ENCODE peak calls at places on chromosomes 1 and 21, in four cellular contexts. O is CD4-positive, alpha-beta memory T cell; L is lower lobe of right lung; W is GM23248. G is an unnamed sample.

GRCh38 chr1:41330588-41331545 is 30.4 kb upstream of the FOXO6 start:
- DNase-seq in O (no peak), L (no peak), W (no peak), G (no peak)

GRCh38 chr1:38228718-38229117 is 182.1 kb upstream of the POU3F1 start:
- DNase-seq in O (no peak), L (no peak), W (no peak), G (no peak)

GRCh38 chr1:208438262-208438661 is 194.1 kb upstream of the PLXNA2 start:
- DNase-seq in O (no peak), L (no peak), W (peak), G (no peak)

GRCh38 chr1:178931843-178932551 is 61.1 kb upstream of the ANGPTL1 start:
- DNase-seq in O (no peak), L (peak), W (peak), G (no peak)

GRCh38 chr1:13764533-13764932 is 64.5 kb downstream of the PRDM2 start:
- DNase-seq in O (no peak), L (no peak), W (peak), G (no peak)

GRCh38 chr1:113307771-113308451 is 82.4 kb upstream of the MAGI3 start:
- DNase-seq in O (no peak), L (no peak), W (peak), G (no peak)

GRCh38 chr1:3125546-3126368 is 56.8 kb downstream of the PRDM16 start:
- DNase-seq in O (no peak), L (no peak), W (no peak), G (no peak)

GRCh38 chr1:25890249-25891034 is 14.9 kb upstream of the PAQR7 start:
- DNase-seq in O (no peak), L (no peak), W (peak), G (no peak)

GRCh38 chr1:58358311-58358710 is 188.2 kb downstream of the OMA1 start:
- DNase-seq in O (no peak), L (no peak), W (peak), G (no peak)

GRCh38 chr1:7341145-7341900 is 429.8 kb upstream of the VAMP3 start:
- DNase-seq in O (no peak), L (no peak), W (peak), G (no peak)

GRCh38 chr1:87051965-87052364 is 137.5 kb downstream of the HS2ST1 start:
- DNase-seq in O (no peak), L (no peak), W (no peak), G (no peak)

GRCh38 chr21:32193066-32193465 is 85.8 kb downstream of the MIS18A start:
- DNase-seq in O (no peak), L (no peak), W (no peak), G (no peak)

GRCh38 chr1:3114846-3115245 is 45.8 kb downstream of the PRDM16 start:
- DNase-seq in O (no peak), L (no peak), W (no peak), G (no peak)

GRCh38 chr1:97827887-97828286 is 92.9 kb downstream of the DPYD start:
- DNase-seq in O (no peak), L (no peak), W (no peak), G (no peak)

GRCh38 chr1:167474191-167474641 is 44.1 kb downstream of the CD247 start:
- DNase-seq in O (peak), L (no peak), W (no peak), G (no peak)

GRCh38 chr1:220487297-220487820 is 40.6 kb upstream of the MARK1 start:
- DNase-seq in O (no peak), L (no peak), W (peak), G (no peak)

GRCh38 chr1:181488884-181489283 is 5.6 kb downstream of the CACNA1E start:
- DNase-seq in O (no peak), L (no peak), W (no peak), G (no peak)
- H3K27ac ChIP-seq in O (no peak), L (no peak), W (no peak), G (no peak)

DNA sequence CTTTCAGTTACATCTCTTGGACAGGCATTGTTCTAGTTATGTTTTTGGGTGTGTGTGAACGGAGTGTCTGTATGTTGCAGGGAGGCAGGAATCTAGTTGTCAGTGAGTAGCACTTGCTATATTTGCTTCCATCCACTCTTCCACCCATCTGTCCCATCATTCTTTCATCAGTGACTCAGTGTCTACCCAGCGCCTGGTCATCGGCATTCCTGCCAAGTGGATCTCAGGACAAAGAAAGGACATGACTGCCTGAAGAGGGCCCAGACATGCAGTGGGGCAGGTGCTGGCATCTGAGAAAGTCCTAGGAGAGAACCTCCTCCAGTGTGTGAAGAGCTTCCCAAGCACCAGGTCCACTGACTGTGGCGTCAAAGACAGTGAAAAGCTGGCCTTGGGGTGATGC is 27.3 kb upstream of the MAGOH start:
- DNase-seq in O (no peak), L (no peak), W (peak), G (no peak)
- H3K27ac ChIP-seq in O (no peak), L (no peak), W (no peak), G (no peak)

DNA sequence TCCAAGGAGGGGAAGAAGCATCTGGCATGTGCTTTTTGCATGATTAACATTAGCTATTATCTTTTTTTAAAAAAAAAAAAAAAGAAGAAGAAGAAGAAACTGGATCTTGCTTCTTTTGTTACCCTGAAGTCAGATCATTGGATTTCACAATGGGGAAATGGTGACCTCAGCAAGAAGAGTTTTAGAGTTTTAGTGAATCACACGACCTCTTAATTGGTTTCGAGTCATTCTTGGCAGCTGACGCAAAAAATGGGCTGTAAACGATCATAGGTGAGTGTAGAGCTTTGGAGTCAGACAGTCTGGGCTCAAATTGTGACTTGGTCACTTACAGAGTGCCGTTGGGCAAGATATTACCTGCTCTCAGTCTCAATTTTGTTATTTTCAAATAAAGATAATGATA is 33.3 kb upstream of the PGBD5 start:
- DNase-seq in O (no peak), L (no peak), W (peak), G (no peak)
- H3K27ac ChIP-seq in O (no peak), L (no peak), W (peak), G (no peak)

GRCh38 chr1:226001852-226002666 is 2.9 kb upstream of the SDE2 start:
- DNase-seq in O (peak), L (peak), W (peak), G (peak)

GRCh38 chr1:225999912-226000337 is 782 bp upstream of the SDE2 start:
- DNase-seq in O (peak), L (no peak), W (peak), G (no peak)

GRCh38 chr1:225999227-225999911 is at the start of gene SDE2:
- DNase-seq in O (peak), L (peak), W (peak), G (peak)

GRCh38 chr1:226002667-226003501 is 3.7 kb upstream of the SDE2 start:
- DNase-seq in O (no peak), L (peak), W (peak), G (no peak)

DNA sequence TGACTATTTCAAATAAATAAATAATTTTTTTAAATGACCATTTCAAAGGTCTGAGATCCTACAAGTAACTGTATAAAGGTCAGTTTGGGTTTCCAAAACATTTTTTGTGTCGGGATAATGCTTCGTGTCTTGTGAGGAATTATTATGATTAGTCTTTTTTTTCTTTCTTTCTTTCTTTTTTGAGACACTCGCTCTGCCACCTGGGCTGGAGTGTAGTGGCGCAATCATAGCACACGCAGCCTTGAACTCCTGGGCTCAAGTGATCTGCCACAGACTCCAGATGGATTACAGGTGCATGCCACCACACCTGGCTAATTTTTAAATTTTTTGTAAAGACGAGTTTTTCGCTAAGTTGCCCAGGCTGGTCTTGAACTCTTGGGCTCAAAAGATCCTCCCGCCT is 1.9 kb upstream of the SDE2 start:
- DNase-seq in O (no peak), L (no peak), W (no peak), G (no peak)
- H3K27ac ChIP-seq in O (no peak), L (peak), W (no peak), G (no peak)

DNA sequence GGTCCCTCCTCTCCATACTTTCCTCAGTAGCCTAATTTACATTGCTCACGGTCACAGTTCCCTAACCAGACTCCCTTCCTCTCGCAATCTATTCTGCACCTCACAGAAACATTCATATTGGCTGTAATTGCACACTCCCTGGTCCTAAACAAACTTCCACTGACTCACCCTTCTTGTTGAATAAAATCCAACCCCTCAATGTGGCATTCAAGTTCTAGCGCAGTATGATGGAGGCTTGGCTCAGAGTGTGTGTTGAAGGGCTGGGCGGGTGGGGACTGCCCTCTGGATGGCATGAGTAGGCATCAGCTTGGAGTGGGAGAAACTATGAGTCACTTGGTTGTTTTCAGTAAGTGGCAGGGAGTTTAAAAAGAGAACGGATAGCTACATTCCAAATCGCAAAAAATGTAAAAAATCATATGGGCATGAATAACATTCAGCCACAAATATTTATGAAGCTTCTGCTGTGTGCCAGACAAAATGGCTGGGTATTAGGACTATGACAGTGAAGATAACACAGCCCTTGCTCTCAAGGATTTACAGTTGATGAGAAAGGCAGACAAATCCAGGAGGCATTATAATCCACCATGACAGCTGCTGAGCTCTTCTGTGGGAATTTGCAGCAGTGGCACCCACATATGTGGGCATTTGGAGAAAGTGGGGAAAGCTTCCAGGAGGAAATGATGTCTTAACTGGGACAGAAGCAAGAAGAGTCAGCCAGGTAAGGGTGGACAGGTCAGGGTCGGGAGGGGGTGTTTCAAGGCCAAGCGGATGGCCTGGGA is 42.2 kb upstream of the LYST start:
- DNase-seq in O (no peak), L (no peak), W (peak), G (no peak)
- H3K27ac ChIP-seq in O (no peak), L (peak), W (peak), G (no peak)

GRCh38 chr1:202571719-202572339 is 138.4 kb downstream of the SYT2 start:
- DNase-seq in O (peak), L (no peak), W (peak), G (peak)

GRCh38 chr1:202567747-202568146 is 142.5 kb downstream of the SYT2 start:
- DNase-seq in O (no peak), L (no peak), W (peak), G (no peak)

GRCh38 chr1:202565890-202566289 is 144.4 kb downstream of the SYT2 start:
- DNase-seq in O (no peak), L (no peak), W (no peak), G (no peak)

GRCh38 chr1:202569393-202570322 is 140.6 kb downstream of the SYT2 start:
- DNase-seq in O (no peak), L (no peak), W (peak), G (no peak)

GRCh38 chr1:202568466-202569196 is 141.6 kb downstream of the SYT2 start:
- DNase-seq in O (no peak), L (no peak), W (peak), G (no peak)
- H3K27ac ChIP-seq in O (no peak), L (peak), W (peak), G (peak)

DNA sequence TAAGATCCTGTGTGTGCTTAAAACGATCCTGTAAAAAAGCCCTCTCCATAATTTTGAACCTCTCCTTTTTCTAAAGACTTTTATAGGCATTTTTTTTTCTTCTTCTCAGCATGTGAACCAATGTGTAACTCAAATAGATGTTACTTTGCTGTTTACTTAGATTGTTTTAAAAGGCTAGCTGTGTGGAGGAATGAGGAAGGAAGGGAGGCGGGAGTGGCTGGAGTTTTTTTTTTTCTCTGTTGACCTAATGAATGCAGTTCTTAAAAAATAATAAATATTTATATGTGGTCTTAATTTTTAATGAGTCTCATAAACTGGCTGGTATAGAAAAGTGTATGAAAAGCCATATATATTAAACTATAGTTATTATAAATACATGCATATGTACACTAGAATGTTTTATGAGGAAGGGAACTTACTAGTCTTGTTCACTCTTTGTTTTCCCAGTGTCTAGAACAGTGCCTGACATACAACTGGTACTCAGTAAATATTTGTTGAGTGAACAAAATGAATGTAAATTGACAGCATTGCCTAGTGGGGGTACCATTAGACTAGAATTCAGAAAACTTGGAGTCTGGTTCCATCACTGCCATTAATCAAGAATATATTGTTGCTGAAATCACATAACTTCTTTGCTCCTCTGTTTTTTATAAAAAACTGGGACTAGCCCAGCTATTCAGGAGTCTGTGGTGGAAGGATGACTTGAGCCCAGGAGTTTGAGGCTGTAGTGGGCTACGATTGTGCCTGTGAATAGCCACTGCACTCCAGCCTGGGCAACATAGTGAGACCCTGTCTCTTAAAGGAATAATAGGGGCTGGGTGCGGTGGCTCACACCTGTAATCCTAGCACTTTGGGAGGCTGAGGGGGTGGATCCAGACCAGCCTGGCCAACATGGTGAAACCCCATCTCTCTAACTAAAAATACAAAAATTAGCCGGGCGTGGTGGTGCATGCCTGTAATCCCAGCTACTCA is 51.0 kb downstream of the NFIA start:
- DNase-seq in O (no peak), L (no peak), W (no peak), G (no peak)
- H3K27ac ChIP-seq in O (no peak), L (peak), W (no peak), G (peak)

DNA sequence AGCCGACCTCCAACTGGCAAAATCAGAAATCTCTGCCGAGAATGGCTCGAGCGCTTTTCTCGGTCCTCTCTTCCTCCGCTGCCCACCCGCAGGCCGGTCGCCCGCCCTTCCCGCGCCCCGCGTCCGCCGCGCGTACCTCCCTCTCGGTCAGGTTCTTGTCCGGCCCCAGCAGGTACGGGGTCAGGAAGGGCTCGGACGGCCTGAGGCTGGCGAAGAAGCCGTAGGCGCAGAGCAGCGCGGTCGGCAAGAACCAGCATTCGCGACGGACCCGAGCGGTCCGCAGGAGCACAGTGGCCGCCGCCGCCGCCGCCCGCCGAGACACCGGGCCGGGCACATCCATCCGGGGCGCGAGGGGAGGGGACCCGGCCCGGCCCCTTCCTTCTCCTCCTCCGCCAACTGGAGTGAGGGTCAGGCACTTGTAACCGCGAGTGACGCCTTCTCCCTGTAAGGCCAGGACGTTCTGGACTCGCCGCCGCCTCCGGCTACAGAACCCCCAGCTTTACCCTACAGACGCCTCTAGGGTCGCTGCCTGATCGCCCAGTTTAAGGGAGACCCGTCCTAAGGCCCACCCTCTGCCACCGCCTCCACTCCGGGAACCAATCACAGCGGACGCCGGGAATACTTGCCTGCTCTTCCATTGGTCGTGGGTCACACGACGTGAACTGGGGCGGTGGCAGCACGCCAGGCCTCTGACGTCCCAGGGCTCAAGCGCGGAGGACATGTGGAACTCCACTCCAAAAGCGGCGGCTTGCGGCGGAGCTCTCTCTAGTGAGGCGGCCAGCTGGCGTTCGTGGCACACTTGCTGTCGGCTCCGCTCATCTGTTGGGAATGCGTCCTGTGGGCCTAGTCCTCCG is at the start of gene SLC19A2:
- DNase-seq in O (peak), L (peak), W (peak), G (peak)
- H3K27ac ChIP-seq in O (peak), L (peak), W (peak), G (peak)

DNA sequence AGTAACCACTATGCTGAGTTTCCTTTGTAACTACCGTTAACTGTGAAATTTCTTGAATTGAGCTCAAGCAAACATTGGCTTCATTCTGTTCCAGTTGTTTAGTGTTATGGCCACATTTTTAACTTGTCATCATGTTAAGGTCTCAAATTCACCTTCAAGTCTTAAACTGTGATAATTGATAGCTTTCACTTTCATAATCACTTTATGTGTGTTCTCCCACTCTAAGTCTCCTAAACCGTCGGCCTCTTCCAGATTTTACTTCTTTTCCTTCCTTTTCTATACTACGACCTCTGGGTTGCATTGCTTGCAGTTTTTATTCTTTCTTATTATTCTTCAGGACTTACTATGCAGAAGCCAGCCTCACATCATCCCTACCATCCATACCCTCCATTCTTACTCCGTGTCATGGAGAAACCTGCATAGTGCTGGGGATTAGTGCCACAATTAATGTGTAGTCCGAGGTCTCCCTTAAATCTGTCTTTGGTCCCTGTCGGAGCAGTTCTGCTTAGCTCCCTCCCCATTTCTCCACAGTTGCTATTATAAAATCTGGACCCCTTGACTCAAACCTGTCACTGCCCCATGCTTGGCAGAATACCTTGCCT is 5.9 kb downstream of the KIF1B start:
- DNase-seq in O (no peak), L (no peak), W (no peak), G (no peak)
- H3K27ac ChIP-seq in O (no peak), L (peak), W (no peak), G (peak)

GRCh38 chr1:198811436-198811835 is 172.6 kb downstream of the PTPRC start:
- DNase-seq in O (no peak), L (no peak), W (no peak), G (no peak)

GRCh38 chr1:198809247-198809646 is 170.4 kb downstream of the PTPRC start:
- DNase-seq in O (no peak), L (no peak), W (peak), G (no peak)

GRCh38 chr1:198805498-198806151 is 166.8 kb downstream of the PTPRC start:
- DNase-seq in O (no peak), L (no peak), W (no peak), G (no peak)

GRCh38 chr1:198806861-198807260 is 168.0 kb downstream of the PTPRC start:
- DNase-seq in O (no peak), L (no peak), W (no peak), G (no peak)
- H3K27ac ChIP-seq in O (no peak), L (no peak), W (no peak), G (no peak)

G was measured in substantia nigra.